ENCODE peak calls at places on chromosomes 5 and 9, in eight cellular contexts. M, U, S, P, C, X, N and J are unnamed samples.

GRCh38 chr9:30103647-30104394 is 2280.6 kb upstream of the ACO1 start:
- DNase-seq in M (no peak), U (no peak), S (no peak), P (no peak), C (peak; percentile 11), X (no peak), N (peak; percentile 54), J (no peak)

GRCh38 chr9:126486276-126486675 is 127.5 kb upstream of the LMX1B start:
- DNase-seq in M (no peak), U (no peak), S (no peak), P (no peak), C (no peak), X (no peak), N (no peak), J (no peak)

GRCh38 chr9:14066815-14067214 is 247.1 kb downstream of the NFIB start:
- DNase-seq in M (no peak), U (no peak), S (no peak), P (no peak), C (peak; percentile 47), X (no peak), N (no peak), J (no peak)

GRCh38 chr5:106730506-106730905 is 940.2 kb downstream of the EFNA5 start:
- DNase-seq in M (no peak), U (no peak), S (no peak), P (no peak), C (no peak), X (no peak), N (no peak), J (no peak)

GRCh38 chr5:57738787-57739186 is 256.2 kb upstream of the ACTBL2 start:
- DNase-seq in M (no peak), U (no peak), S (no peak), P (no peak), C (peak; percentile 22), X (no peak), N (no peak), J (no peak)

GRCh38 chr5:114332925-114333324 is 28.9 kb upstream of the KCNN2 start:
- DNase-seq in M (no peak), U (no peak), S (peak; percentile 24), P (no peak), C (peak; percentile 1), X (no peak), N (peak; percentile 9), J (no peak)

GRCh38 chr5:94618029-94618492 is 343 bp downstream of the KIAA0825 start:
- DNase-seq in M (no peak), U (peak; percentile 64), S (peak; percentile 57), P (no peak), C (peak; percentile 57), X (no peak), N (peak; percentile 83), J (peak; percentile 89)

GRCh38 chr9:77793909-77794308 is 145.8 kb upstream of the GNA14 start:
- DNase-seq in M (no peak), U (peak; percentile 51), S (peak; percentile 7), P (no peak), C (peak; percentile 62), X (no peak), N (peak; percentile 53), J (peak; percentile 67)

GRCh38 chr5:146313027-146313426 is 25.6 kb upstream of the POU4F3 start:
- DNase-seq in M (no peak), U (no peak), S (no peak), P (no peak), C (no peak), X (no peak), N (no peak), J (no peak)

GRCh38 chr9:33988219-33988890 is 60.3 kb downstream of the UBAP2 start:
- DNase-seq in M (peak; percentile 62), U (no peak), S (peak; percentile 43), P (no peak), C (peak; percentile 6), X (no peak), N (peak; percentile 5), J (no peak)

GRCh38 chr9:138048184-138048583 is 170.6 kb downstream of the CACNA1B start:
- DNase-seq in M (no peak), U (no peak), S (no peak), P (no peak), C (no peak), X (no peak), N (no peak), J (no peak)

GRCh38 chr9:100346836-100347235 is 5.9 kb downstream of the TEX10 start:
- DNase-seq in M (no peak), U (peak; percentile 68), S (peak; percentile 53), P (no peak), C (no peak), X (no peak), N (no peak), J (peak; percentile 82)

GRCh38 chr5:43110606-43111170 is 10.0 kb upstream of the ZNF131 start:
- DNase-seq in M (no peak), U (no peak), S (no peak), P (peak; percentile 55), C (peak; percentile 31), X (no peak), N (no peak), J (no peak)

GRCh38 chr9:134662143-134662876 is 20.7 kb downstream of the COL5A1 start:
- DNase-seq in M (no peak), U (peak; percentile 93), S (peak; percentile 88), P (no peak), C (peak; percentile 60), X (no peak), N (peak; percentile 98), J (peak; percentile 96)

GRCh38 chr5:17180330-17180843 is 37.0 kb upstream of the BASP1 start:
- DNase-seq in M (no peak), U (no peak), S (no peak), P (no peak), C (no peak), X (no peak), N (no peak), J (no peak)

GRCh38 chr5:100647461-100648230 is 112.5 kb downstream of the FAM174A start:
- DNase-seq in M (no peak), U (no peak), S (no peak), P (no peak), C (peak; percentile 57), X (no peak), N (no peak), J (peak; percentile 11)

DNA sequence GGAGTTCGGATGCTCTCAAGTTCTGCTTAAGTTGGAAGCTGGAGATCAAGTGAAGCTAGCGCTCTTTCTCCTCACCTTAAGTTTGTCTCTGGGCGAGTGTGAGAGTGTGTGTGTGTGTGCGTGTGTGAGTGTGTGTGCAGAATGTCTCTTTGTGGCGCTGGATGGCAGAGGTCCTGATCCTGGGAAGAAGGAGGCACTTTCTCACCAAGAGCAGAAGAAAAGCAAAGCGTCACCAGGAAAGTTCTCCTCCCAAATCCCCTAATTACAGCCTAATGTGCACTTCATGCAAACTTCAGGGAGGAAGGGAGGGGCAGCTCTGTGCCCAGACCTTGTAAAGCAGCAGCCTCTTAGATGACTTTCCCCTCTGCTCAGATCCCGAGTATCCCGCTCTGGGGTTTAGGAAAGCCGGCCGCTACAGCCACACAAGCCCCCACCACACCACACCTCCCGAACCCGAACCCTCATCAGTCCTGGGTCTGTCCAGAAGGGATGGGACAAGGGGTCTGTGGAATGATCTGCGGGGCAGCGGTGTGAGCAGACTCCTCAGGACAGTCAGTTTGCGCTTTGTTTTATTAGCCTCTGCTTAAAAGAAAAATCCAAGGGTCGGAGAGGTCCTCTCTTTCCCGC is at the start of gene HAPLN1:
- DNase-seq in M (no peak), U (no peak), S (no peak), P (peak; percentile 64), C (no peak), X (peak; percentile 27), N (peak; percentile 65), J (peak; percentile 46)
- H3K9ac ChIP-seq in M (no peak within 1 kb of the TSS), U (no peak within 1 kb of the TSS), S (peak within 1 kb of the TSS; percentile 80), P (no peak within 1 kb of the TSS), C (peak within 1 kb of the TSS; percentile 71), X (no peak within 1 kb of the TSS), N (peak within 1 kb of the TSS; percentile 33), J (no peak within 1 kb of the TSS)

GRCh38 chr9:124215956-124216355 is 41.8 kb upstream of the NEK6 start:
- DNase-seq in M (no peak), U (no peak), S (no peak), P (no peak), C (no peak), X (no peak), N (no peak), J (no peak)
- H3K9ac ChIP-seq in M (peak overlapping the region; percentile 81), U (no peak overlapping the region), S (no peak overlapping the region), P (no peak overlapping the region), C (no peak overlapping the region), X (no peak overlapping the region), N (no peak overlapping the region), J (no peak overlapping the region)

GRCh38 chr5:134438268-134438622 is 26.6 kb upstream of the CDKN2AIPNL start:
- DNase-seq in M (no peak), U (peak; percentile 86), S (peak; percentile 90), P (no peak), C (peak; percentile 32), X (no peak), N (peak; percentile 36), J (peak; percentile 77)

GRCh38 chr5:134438641-134439621 is 27.2 kb upstream of the CDKN2AIPNL start:
- DNase-seq in M (no peak), U (peak; percentile 98), S (peak; percentile 98), P (no peak), C (peak; percentile 93), X (no peak), N (peak; percentile 93), J (peak; percentile 96)

GRCh38 chr5:134437340-134438267 is 25.9 kb upstream of the CDKN2AIPNL start:
- DNase-seq in M (no peak), U (peak; percentile 22), S (peak; percentile 61), P (no peak), C (peak; percentile 23), X (no peak), N (no peak), J (no peak)

GRCh38 chr5:134435525-134435924 is 23.8 kb upstream of the CDKN2AIPNL start:
- DNase-seq in M (no peak), U (peak; percentile 53), S (peak; percentile 92), P (no peak), C (peak; percentile 88), X (no peak), N (peak; percentile 79), J (peak; percentile 29)

DNA sequence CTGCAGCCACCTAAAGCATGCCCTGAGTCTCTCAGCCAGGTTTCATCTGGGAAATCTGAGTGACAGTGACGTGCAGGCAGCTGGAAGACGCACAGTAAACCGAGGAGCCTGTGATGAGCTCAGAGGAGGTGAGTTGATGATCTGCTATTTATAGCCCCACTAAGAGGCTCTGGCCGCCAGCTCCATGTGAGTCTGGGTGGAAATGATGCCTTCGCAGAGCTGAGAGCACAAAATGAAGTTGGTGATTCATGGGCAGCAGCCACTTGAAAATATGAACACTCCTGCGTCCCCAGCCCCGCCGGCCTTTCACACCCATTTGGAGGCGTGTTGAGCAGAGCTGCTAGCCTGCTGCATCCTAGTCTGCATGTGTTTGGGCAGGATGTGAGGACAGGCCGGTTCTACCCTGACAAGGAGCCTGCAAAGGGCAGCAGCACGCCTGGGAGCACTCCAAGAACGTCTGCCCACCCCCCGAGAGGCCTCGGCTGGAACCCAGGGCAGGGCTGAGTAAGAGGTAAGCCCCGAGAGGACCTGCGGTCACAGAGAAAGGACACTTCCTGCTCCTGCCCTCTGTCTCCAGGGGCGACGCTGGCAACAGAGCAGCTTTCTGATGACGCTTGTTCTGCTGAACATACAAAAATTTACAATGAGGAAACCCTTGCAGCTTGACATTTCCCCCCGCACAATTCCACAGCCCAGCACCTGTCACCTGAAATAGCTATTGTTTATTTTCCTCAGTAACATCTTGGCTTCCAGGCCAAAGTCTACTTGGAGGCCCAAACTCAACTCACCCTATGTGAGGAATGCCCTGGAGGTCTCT is 25.1 kb upstream of the CDKN2AIPNL start:
- DNase-seq in M (peak; percentile 46), U (peak; percentile 85), S (peak; percentile 98), P (no peak), C (peak; percentile 86), X (no peak), N (peak; percentile 98), J (peak; percentile 57)
- H3K9ac ChIP-seq in M (no peak overlapping the region), U (peak overlapping the region; percentile 29), S (peak overlapping the region; percentile 5), P (no peak overlapping the region), C (peak overlapping the region; percentile 78), X (no peak overlapping the region), N (peak overlapping the region; percentile 64), J (peak overlapping the region; percentile 7)

GRCh38 chr9:69963728-69964127 is 79.9 kb upstream of the MAMDC2 start:
- DNase-seq in M (no peak), U (no peak), S (no peak), P (no peak), C (no peak), X (no peak), N (no peak), J (no peak)
- H3K9ac ChIP-seq in M (no peak overlapping the region), U (no peak overlapping the region), S (no peak overlapping the region), P (no peak overlapping the region), C (no peak overlapping the region), X (no peak overlapping the region), N (no peak overlapping the region), J (no peak overlapping the region)